ENCODE peak calls at places on chromosomes 6 and 20, in nine cellular contexts. V is cardiac muscle cell, C is sigmoid colon, W is Peyer's patch, O is A549, F is heart left ventricle, S is transverse colon, H is astrocyte, T is DND-41. Y is an unnamed sample.
A peak's percentile ranks its signal among the peaks of the same experiment; 100 is the strongest.

GRCh38 chr6:27472182-27472616 is 706 bp downstream of the ZNF184 start:
- DNase-seq in S (peak; percentile 77), T (peak; percentile 69), O (peak; percentile 82), V (peak; percentile 80), W (peak; percentile 74), F (peak; percentile 26), H (peak; percentile 82), C (peak; percentile 83), Y (no peak)

GRCh38 chr20:44204832-44205215 is 5.7 kb downstream of the OSER1 start:
- DNase-seq in F (no peak), H (no peak), T (no peak), V (no peak), W (no peak), O (no peak), S (no peak), C (no peak), Y (no peak)

GRCh38 chr20:14342910-14343309 is 5.5 kb upstream of the FLRT3 start:
- DNase-seq in O (no peak), H (no peak), S (no peak), C (no peak), W (no peak), F (no peak), V (no peak), T (no peak), Y (no peak)

GRCh38 chr6:45946352-45946751 is 69.3 kb downstream of the CLIC5 start:
- DNase-seq in V (peak; percentile 90), F (peak; percentile 46), H (peak; percentile 67), S (no peak), W (no peak), T (peak; percentile 13), C (peak; percentile 67), O (peak; percentile 3), Y (no peak)

GRCh38 chr20:12012241-12013222 is 94.8 kb downstream of the BTBD3 start:
- DNase-seq in S (peak; percentile 35), F (peak; percentile 11), O (peak; percentile 65), W (no peak), C (no peak), V (peak; percentile 69), T (peak; percentile 61), H (peak; percentile 10), Y (no peak)

GRCh38 chr6:16758163-16758975 is 2.9 kb downstream of the ATXN1 start:
- DNase-seq in O (no peak), H (peak; percentile 54), F (no peak), C (no peak), S (no peak), T (no peak), V (peak; percentile 66), W (no peak), Y (no peak)

GRCh38 chr20:17617212-17617867 is 47.5 kb downstream of the DSTN start:
- DNase-seq in W (peak; percentile 20), S (peak; percentile 49), F (no peak), O (peak; percentile 74), V (peak; percentile 48), C (peak; percentile 87), H (no peak), T (no peak), Y (no peak)

GRCh38 chr20:1526896-1527295 is 30.6 kb downstream of the SIRPD start:
- DNase-seq in C (no peak), H (no peak), T (no peak), W (no peak), V (peak; percentile 43), O (no peak), F (no peak), S (no peak), Y (no peak)

GRCh38 chr6:133286765-133287164 is 45.6 kb downstream of the EYA4 start:
- DNase-seq in S (no peak), W (no peak), V (peak; percentile 60), O (peak; percentile 39), F (no peak), T (no peak), H (peak; percentile 8), C (no peak), Y (no peak)

GRCh38 chr6:29510202-29510601 is 22.4 kb upstream of the MAS1L start:
- DNase-seq in S (no peak), O (no peak), F (no peak), T (no peak), C (no peak), W (no peak), V (no peak), H (no peak), Y (no peak)

GRCh38 chr20:59393142-59393541 is 92.7 kb downstream of the EDN3 start:
- DNase-seq in F (no peak), V (no peak), S (no peak), O (no peak), W (no peak), H (no peak), C (no peak), T (no peak), Y (no peak)

GRCh38 chr6:52180787-52181558 is 5.2 kb upstream of the IL17A start:
- DNase-seq in H (no peak), C (no peak), T (no peak), O (no peak), W (no peak), S (no peak), F (no peak), V (no peak), Y (no peak)

GRCh38 chr6:121389419-121389818 is 46.0 kb upstream of the GJA1 start:
- DNase-seq in C (no peak), W (no peak), F (no peak), T (no peak), S (no peak), O (no peak), V (no peak), H (no peak), Y (no peak)

GRCh38 chr20:542777-543368 is 717 bp downstream of the CSNK2A1 start:
- DNase-seq in C (no peak), H (no peak), F (peak; percentile 25), W (peak; percentile 21), V (no peak), O (peak; percentile 23), S (peak; percentile 44), T (peak; percentile 58), Y (no peak)

DNA sequence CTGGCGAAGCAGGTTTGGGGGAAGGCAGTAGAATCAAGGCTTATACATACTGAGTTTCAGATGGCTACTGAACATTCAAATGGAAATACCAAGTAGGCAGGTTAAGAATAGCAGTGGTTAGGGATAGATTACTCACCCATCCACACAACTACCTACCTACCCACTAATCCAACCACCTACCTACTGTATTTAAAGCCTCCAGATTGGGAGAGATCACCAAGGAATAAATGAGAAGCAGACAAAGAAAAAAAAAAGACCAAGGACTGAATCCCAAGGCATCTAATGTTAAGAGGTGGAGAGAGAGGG is 68.3 kb upstream of the SMIM29 start:
- DNase-seq in W (no peak), C (no peak), O (no peak), V (no peak), F (no peak), H (no peak), S (no peak), T (no peak), Y (no peak)
- H3K27ac ChIP-seq in W (no peak overlapping the region), C (no peak overlapping the region), O (no peak overlapping the region), V (no peak overlapping the region), F (no peak overlapping the region), H (no peak overlapping the region), S (no peak overlapping the region), T (no peak overlapping the region), Y (no peak overlapping the region)

DNA sequence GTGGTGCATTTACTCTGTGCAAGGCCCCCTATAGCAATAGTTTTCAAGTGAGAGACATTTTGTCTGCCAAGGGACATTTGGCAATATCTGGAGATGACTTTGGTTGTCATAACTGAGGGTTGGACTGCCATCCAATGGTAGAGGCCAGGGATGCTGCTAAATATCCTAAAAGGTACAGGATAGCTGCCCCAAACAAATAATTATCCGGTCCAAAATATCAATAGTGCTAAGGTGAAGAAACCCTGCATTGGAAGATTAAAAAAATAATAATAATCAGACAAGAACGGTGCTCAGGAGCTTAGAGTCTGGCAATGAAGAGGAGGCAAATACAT is 11.3 kb upstream of the FILIP1 start:
- DNase-seq in F (no peak), S (no peak), C (no peak), T (no peak), H (no peak), V (peak; percentile 55), W (no peak), O (no peak), Y (no peak)
- TF ChIP-seq CTCF in F (peak; percentile 68), S (no peak), C (peak; percentile 20), T (no peak), H (no peak), V (peak; percentile 47), W (no peak), O (no peak), Y (no peak)

DNA sequence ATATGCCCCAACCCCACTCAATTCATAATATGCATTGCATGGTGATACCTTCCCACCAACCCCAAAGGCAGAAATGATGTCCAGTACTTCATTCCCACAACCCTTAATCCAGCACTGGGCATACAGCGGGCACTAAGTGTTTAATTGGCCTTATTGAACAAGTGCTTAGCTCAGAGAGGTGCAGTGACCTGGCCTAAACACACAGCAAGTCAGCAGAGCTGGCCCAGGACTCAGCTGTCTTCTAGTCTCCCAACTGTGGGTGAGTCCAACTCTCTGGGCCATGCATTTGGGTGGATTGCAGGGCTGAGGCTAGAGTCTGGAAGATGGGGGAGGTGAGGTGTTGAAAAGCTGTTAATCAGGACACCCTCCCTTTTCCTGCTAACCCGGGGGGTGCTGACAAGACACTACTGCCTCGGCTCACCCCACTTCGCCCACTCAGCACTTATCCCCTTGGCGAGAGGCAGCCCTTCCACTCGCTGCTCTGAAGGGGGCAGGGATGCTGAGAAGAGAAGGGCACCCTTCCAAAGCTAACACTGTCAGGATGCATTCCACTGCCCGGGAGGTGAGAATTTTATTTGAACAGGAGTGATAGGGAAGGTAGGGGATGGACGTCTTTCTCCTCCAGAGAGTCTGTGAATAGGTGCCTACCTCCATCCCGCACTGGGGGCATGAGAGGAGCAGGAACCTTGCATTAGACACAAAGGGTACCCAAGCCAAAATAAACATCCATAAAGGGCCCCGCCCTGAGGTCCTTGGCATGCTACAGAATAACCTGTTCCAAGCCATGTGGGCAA is 14.2 kb downstream of the KCNK5 start:
- DNase-seq in O (peak; percentile 85), S (peak; percentile 77), V (peak; percentile 12), H (no peak), F (no peak), C (no peak), W (no peak), T (no peak), Y (no peak)
- H3K27ac ChIP-seq in O (peak overlapping the region; percentile 85), S (peak overlapping the region; percentile 48), V (no peak overlapping the region), H (no peak overlapping the region), F (no peak overlapping the region), C (no peak overlapping the region), W (no peak overlapping the region), T (no peak overlapping the region), Y (no peak overlapping the region)

GRCh38 chr6:158208226-158208807 is 40.2 kb downstream of the GTF2H5 start:
- DNase-seq in V (no peak), S (no peak), H (no peak), O (no peak), C (no peak), T (no peak), F (no peak), W (no peak), Y (no peak)

GRCh38 chr6:158219229-158219628 is 51.1 kb downstream of the GTF2H5 start:
- DNase-seq in S (peak; percentile 13), W (no peak), T (no peak), F (no peak), V (peak; percentile 95), C (no peak), O (peak; percentile 45), H (peak; percentile 72), Y (no peak)

GRCh38 chr6:158218467-158218866 is 50.3 kb downstream of the GTF2H5 start:
- DNase-seq in W (no peak), H (no peak), T (no peak), S (no peak), F (no peak), V (no peak), C (no peak), O (no peak), Y (no peak)

GRCh38 chr6:158211273-158212055 is 43.3 kb downstream of the GTF2H5 start:
- DNase-seq in W (no peak), F (no peak), H (peak; percentile 34), O (no peak), C (no peak), T (no peak), S (no peak), V (peak; percentile 40), Y (no peak)

GRCh38 chr6:158213925-158214674 is 46.0 kb downstream of the GTF2H5 start:
- DNase-seq in T (peak; percentile 61), S (peak; percentile 70), F (peak; percentile 57), H (peak; percentile 44), V (peak; percentile 91), W (peak; percentile 53), O (peak; percentile 76), C (peak; percentile 74), Y (no peak)
- TF ChIP-seq CTCF in T (peak; percentile 88), S (peak; percentile 65), F (peak; percentile 76), H (peak; percentile 83), V (peak; percentile 77), W (peak; percentile 73), O (peak; percentile 73), C (peak; percentile 41), Y (peak; percentile 92)

Y was measured in RWPE2.